ENCODE peak calls at places on chromosome X, in ten cellular contexts. One of them, this sample, is unnamed.

GRCh38 chrX:106802388-106803275 is at the start of gene TBC1D8B:
- DNase-seq in suprapubic skin: peak; percentile 78
- DNase-seq in heart left ventricle: peak; percentile 77
- DNase-seq in upper lobe of left lung: peak; percentile 22
- DNase-seq in GM12878: peak; percentile 50
- DNase-seq in stomach: peak; percentile 83
- DNase-seq in IMR-90: peak; percentile 92
- DNase-seq in transverse colon: peak; percentile 80
- DNase-seq in sigmoid colon: peak; percentile 89
- DNase-seq in A549: peak; percentile 89
- DNase-seq in this sample: no peak

GRCh38 chrX:50459615-50460014 is 11.0 kb downstream of the DGKK start:
- DNase-seq in transverse colon: no peak
- DNase-seq in GM12878: no peak
- DNase-seq in A549: no peak
- DNase-seq in sigmoid colon: no peak
- DNase-seq in suprapubic skin: no peak
- DNase-seq in IMR-90: no peak
- DNase-seq in heart left ventricle: no peak
- DNase-seq in upper lobe of left lung: no peak
- DNase-seq in stomach: no peak
- DNase-seq in this sample: no peak

GRCh38 chrX:151488677-151489076 is 74.8 kb upstream of the PASD1 start:
- DNase-seq in heart left ventricle: no peak
- DNase-seq in GM12878: no peak
- DNase-seq in upper lobe of left lung: no peak
- DNase-seq in transverse colon: no peak
- DNase-seq in sigmoid colon: no peak
- DNase-seq in A549: peak; percentile 13
- DNase-seq in stomach: no peak
- DNase-seq in IMR-90: no peak
- DNase-seq in suprapubic skin: no peak
- DNase-seq in this sample: no peak

GRCh38 chrX:84339507-84340364 is 151.7 kb upstream of the RPS6KA6 start:
- DNase-seq in upper lobe of left lung: no peak
- DNase-seq in GM12878: no peak
- DNase-seq in transverse colon: no peak
- DNase-seq in IMR-90: peak; percentile 6
- DNase-seq in stomach: no peak
- DNase-seq in A549: peak; percentile 19
- DNase-seq in suprapubic skin: no peak
- DNase-seq in heart left ventricle: no peak
- DNase-seq in sigmoid colon: no peak
- DNase-seq in this sample: no peak

GRCh38 chrX:5632061-5632614 is 596.5 kb downstream of the NLGN4X start:
- DNase-seq in stomach: no peak
- DNase-seq in sigmoid colon: no peak
- DNase-seq in IMR-90: no peak
- DNase-seq in suprapubic skin: no peak
- DNase-seq in upper lobe of left lung: no peak
- DNase-seq in A549: no peak
- DNase-seq in heart left ventricle: no peak
- DNase-seq in transverse colon: no peak
- DNase-seq in GM12878: no peak
- DNase-seq in this sample: no peak

GRCh38 chrX:78769933-78770332 is 22.4 kb downstream of the LPAR4 start:
- DNase-seq in IMR-90: no peak
- DNase-seq in transverse colon: no peak
- DNase-seq in heart left ventricle: no peak
- DNase-seq in suprapubic skin: no peak
- DNase-seq in upper lobe of left lung: no peak
- DNase-seq in sigmoid colon: no peak
- DNase-seq in GM12878: no peak
- DNase-seq in A549: no peak
- DNase-seq in stomach: no peak
- DNase-seq in this sample: no peak

GRCh38 chrX:54444752-54445151 is 4.5 kb downstream of the TSR2 start:
- DNase-seq in sigmoid colon: no peak
- DNase-seq in upper lobe of left lung: no peak
- DNase-seq in stomach: no peak
- DNase-seq in transverse colon: no peak
- DNase-seq in A549: no peak
- DNase-seq in heart left ventricle: no peak
- DNase-seq in GM12878: no peak
- DNase-seq in IMR-90: no peak
- DNase-seq in suprapubic skin: no peak
- DNase-seq in this sample: no peak

GRCh38 chrX:23548164-23548563 is 119.1 kb upstream of the PRDX4 start:
- DNase-seq in sigmoid colon: no peak
- DNase-seq in upper lobe of left lung: no peak
- DNase-seq in suprapubic skin: no peak
- DNase-seq in transverse colon: no peak
- DNase-seq in GM12878: no peak
- DNase-seq in IMR-90: no peak
- DNase-seq in heart left ventricle: no peak
- DNase-seq in stomach: no peak
- DNase-seq in A549: no peak
- DNase-seq in this sample: no peak

GRCh38 chrX:147894332-147894870 is 17.3 kb upstream of the FMR1 start:
- DNase-seq in IMR-90: no peak
- DNase-seq in suprapubic skin: no peak
- DNase-seq in transverse colon: no peak
- DNase-seq in GM12878: no peak
- DNase-seq in heart left ventricle: no peak
- DNase-seq in stomach: no peak
- DNase-seq in A549: no peak
- DNase-seq in upper lobe of left lung: no peak
- DNase-seq in sigmoid colon: no peak
- DNase-seq in this sample: no peak

GRCh38 chrX:78997870-78998558 is 52.8 kb downstream of the P2RY10 start:
- DNase-seq in suprapubic skin: no peak
- DNase-seq in IMR-90: no peak
- DNase-seq in heart left ventricle: peak; percentile 17
- DNase-seq in A549: no peak
- DNase-seq in stomach: no peak
- DNase-seq in upper lobe of left lung: no peak
- DNase-seq in sigmoid colon: no peak
- DNase-seq in GM12878: no peak
- DNase-seq in transverse colon: no peak
- DNase-seq in this sample: no peak

GRCh38 chrX:150324919-150325318 is 38.2 kb upstream of the MAMLD1 start:
- DNase-seq in GM12878: no peak
- DNase-seq in sigmoid colon: no peak
- DNase-seq in A549: no peak
- DNase-seq in transverse colon: no peak
- DNase-seq in IMR-90: peak; percentile 16
- DNase-seq in heart left ventricle: no peak
- DNase-seq in suprapubic skin: no peak
- DNase-seq in stomach: no peak
- DNase-seq in upper lobe of left lung: no peak
- DNase-seq in this sample: no peak

GRCh38 chrX:77628294-77629025 is 157.6 kb downstream of the ATRX start:
- DNase-seq in A549: no peak
- DNase-seq in upper lobe of left lung: no peak
- DNase-seq in transverse colon: no peak
- DNase-seq in sigmoid colon: no peak
- DNase-seq in heart left ventricle: no peak
- DNase-seq in stomach: no peak
- DNase-seq in suprapubic skin: no peak
- DNase-seq in IMR-90: no peak
- DNase-seq in GM12878: no peak
- DNase-seq in this sample: no peak
- TF ChIP-seq CTCF in A549: peak; percentile 16
- TF ChIP-seq CTCF in upper lobe of left lung: no peak
- TF ChIP-seq CTCF in transverse colon: no peak
- TF ChIP-seq CTCF in sigmoid colon: no peak
- TF ChIP-seq CTCF in heart left ventricle: no peak
- TF ChIP-seq CTCF in stomach: no peak
- TF ChIP-seq CTCF in suprapubic skin: no peak
- TF ChIP-seq CTCF in IMR-90: peak; percentile 8
- TF ChIP-seq CTCF in GM12878: no peak
- TF ChIP-seq CTCF in this sample: peak; percentile 16

DNA sequence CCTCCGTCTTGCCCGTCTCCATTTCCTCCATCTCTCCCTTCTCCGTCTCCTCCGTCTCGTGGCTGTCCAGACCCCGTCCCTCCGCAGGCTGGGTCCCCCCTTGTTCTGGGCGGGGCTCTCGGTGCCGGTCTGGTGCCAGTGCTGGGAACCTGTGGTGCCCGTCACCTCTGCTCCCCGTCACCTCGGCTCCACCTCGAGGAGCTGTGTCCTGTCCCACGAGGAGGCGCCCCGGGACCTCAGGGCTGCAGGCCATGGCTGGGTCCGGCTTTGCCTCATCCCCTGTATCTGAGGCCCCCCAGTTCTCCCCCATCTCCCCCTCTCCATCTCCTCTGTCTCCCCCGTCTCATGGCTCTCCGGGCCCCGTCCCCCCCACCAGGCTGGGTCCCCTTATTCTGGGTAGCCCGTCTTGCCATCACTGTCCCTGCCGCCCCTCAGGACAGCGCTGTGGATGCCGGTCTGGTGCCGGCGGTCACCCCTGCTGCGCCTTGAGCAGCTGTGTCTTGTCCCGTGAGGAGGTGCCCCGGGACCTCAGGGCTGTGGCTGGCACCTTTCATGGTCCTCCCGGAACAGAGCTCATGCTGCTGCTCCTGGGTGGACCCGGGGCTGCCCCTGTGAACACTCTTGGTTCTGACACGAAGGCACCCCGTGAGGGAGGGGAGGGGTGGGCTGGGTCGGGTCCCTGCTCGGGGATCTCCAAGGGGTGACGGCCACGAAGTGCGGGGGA is 13.3 kb upstream of the GTPBP6 start:
- DNase-seq in heart left ventricle: no peak
- DNase-seq in GM12878: no peak
- DNase-seq in transverse colon: no peak
- DNase-seq in IMR-90: no peak
- DNase-seq in upper lobe of left lung: peak; percentile 78
- DNase-seq in stomach: no peak
- DNase-seq in suprapubic skin: no peak
- DNase-seq in sigmoid colon: no peak
- DNase-seq in A549: no peak
- DNase-seq in this sample: no peak
- H3K4me1 ChIP-seq in heart left ventricle: peaks cover 10% of the 10 kb centered on the region
- H3K4me1 ChIP-seq in GM12878: no peaks in the 10 kb centered on the region
- H3K4me1 ChIP-seq in transverse colon: peaks cover 11% of the 10 kb centered on the region
- H3K4me1 ChIP-seq in IMR-90: peaks cover 3% of the 10 kb centered on the region
- H3K4me1 ChIP-seq in upper lobe of left lung: peaks cover 9% of the 10 kb centered on the region
- H3K4me1 ChIP-seq in stomach: peaks cover 9% of the 10 kb centered on the region
- H3K4me1 ChIP-seq in suprapubic skin: peaks cover 16% of the 10 kb centered on the region
- H3K4me1 ChIP-seq in sigmoid colon: peaks cover 12% of the 10 kb centered on the region
- H3K4me1 ChIP-seq in A549: peaks cover 5% of the 10 kb centered on the region
- H3K4me1 ChIP-seq in this sample: peaks cover 10% of the 10 kb centered on the region

GRCh38 chrX:14872355-14872754 is 514 bp downstream of the FANCB start:
- DNase-seq in suprapubic skin: no peak
- DNase-seq in transverse colon: no peak
- DNase-seq in A549: no peak
- DNase-seq in heart left ventricle: no peak
- DNase-seq in upper lobe of left lung: no peak
- DNase-seq in sigmoid colon: no peak
- DNase-seq in IMR-90: no peak
- DNase-seq in GM12878: no peak
- DNase-seq in stomach: no peak
- DNase-seq in this sample: no peak

GRCh38 chrX:14873676-14874049 is 442 bp downstream of the MOSPD2 start:
- DNase-seq in sigmoid colon: no peak
- DNase-seq in suprapubic skin: no peak
- DNase-seq in upper lobe of left lung: no peak
- DNase-seq in GM12878: no peak
- DNase-seq in IMR-90: no peak
- DNase-seq in stomach: no peak
- DNase-seq in A549: no peak
- DNase-seq in heart left ventricle: no peak
- DNase-seq in transverse colon: no peak
- DNase-seq in this sample: no peak

GRCh38 chrX:14875624-14876023 is 2.4 kb downstream of the MOSPD2 start:
- DNase-seq in IMR-90: no peak
- DNase-seq in heart left ventricle: no peak
- DNase-seq in sigmoid colon: no peak
- DNase-seq in suprapubic skin: no peak
- DNase-seq in A549: no peak
- DNase-seq in GM12878: no peak
- DNase-seq in stomach: no peak
- DNase-seq in transverse colon: no peak
- DNase-seq in upper lobe of left lung: no peak
- DNase-seq in this sample: no peak

GRCh38 chrX:14871767-14872166 is 1.1 kb downstream of the FANCB start:
- DNase-seq in IMR-90: no peak
- DNase-seq in heart left ventricle: no peak
- DNase-seq in stomach: no peak
- DNase-seq in sigmoid colon: no peak
- DNase-seq in A549: no peak
- DNase-seq in GM12878: no peak
- DNase-seq in upper lobe of left lung: no peak
- DNase-seq in suprapubic skin: no peak
- DNase-seq in transverse colon: no peak
- DNase-seq in this sample: no peak

DNA sequence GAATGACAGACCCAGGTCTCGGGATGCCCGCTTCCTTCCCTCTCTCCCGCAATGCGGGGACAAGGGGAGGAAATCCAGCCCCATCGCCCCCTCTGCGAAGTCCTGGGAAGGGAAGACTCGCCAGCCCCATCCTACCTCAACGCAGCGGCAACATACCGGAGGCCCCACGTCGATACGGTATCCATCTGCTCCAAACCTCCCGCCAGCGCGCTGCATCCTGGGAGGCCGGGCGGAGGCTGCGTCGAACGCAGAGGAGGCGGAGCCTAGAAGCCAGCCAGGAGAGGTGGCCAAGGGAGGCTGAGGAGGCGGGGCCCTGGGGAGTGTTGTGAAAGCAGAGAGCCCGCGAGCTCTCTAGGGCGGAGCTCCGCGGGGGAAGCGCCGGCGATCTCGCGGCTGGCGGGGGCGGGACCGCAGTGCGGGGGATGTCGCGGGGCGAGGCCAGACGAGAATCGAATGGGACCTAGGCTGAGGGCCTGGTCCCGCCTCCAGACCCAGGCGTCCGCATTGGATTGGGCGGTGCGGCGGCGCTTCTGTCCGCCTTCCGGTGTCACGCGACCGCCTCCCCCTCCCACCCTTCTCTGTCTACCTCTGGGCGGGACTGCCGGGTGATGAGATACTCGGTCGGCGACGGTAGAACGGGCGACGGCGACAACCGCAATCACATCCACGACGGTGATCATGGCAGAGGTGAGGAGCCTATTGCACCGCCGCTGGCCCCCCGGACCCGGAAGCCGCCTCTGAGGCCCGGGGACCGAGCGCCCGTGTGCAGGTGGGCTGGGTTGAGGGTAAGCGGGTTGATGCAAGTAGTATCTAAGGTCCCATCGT is at the start of the genes FANCB and MOSPD2:
- DNase-seq in A549: peak; percentile 95
- DNase-seq in suprapubic skin: peak; percentile 92
- DNase-seq in GM12878: peak; percentile 73
- DNase-seq in IMR-90: peak; percentile 91
- DNase-seq in stomach: peak; percentile 93
- DNase-seq in transverse colon: peak; percentile 95
- DNase-seq in upper lobe of left lung: peak; percentile 97
- DNase-seq in sigmoid colon: peak; percentile 96
- DNase-seq in heart left ventricle: peak; percentile 95
- DNase-seq in this sample: peak; percentile 63
- TF ChIP-seq POLR2A in A549: peak; percentile 45
- TF ChIP-seq POLR2A in suprapubic skin: no peak
- TF ChIP-seq POLR2A in GM12878: peak; percentile 74
- TF ChIP-seq POLR2A in IMR-90: no peak
- TF ChIP-seq POLR2A in stomach: no peak
- TF ChIP-seq POLR2A in transverse colon: peak; percentile 61
- TF ChIP-seq POLR2A in upper lobe of left lung: no peak
- TF ChIP-seq POLR2A in sigmoid colon: no peak
- TF ChIP-seq POLR2A in heart left ventricle: no peak
- TF ChIP-seq POLR2A in this sample: no peak

GRCh38 chrX:68238568-68238967 is 194.7 kb downstream of the OPHN1 start:
- DNase-seq in sigmoid colon: no peak
- DNase-seq in heart left ventricle: no peak
- DNase-seq in GM12878: no peak
- DNase-seq in transverse colon: no peak
- DNase-seq in suprapubic skin: no peak
- DNase-seq in IMR-90: no peak
- DNase-seq in A549: peak; percentile 19
- DNase-seq in stomach: no peak
- DNase-seq in upper lobe of left lung: no peak
- DNase-seq in this sample: no peak
- TF ChIP-seq CTCF in sigmoid colon: no peak
- TF ChIP-seq CTCF in heart left ventricle: no peak
- TF ChIP-seq CTCF in GM12878: peak; percentile 54
- TF ChIP-seq CTCF in transverse colon: no peak
- TF ChIP-seq CTCF in suprapubic skin: no peak
- TF ChIP-seq CTCF in IMR-90: peak; percentile 28
- TF ChIP-seq CTCF in A549: peak; percentile 45
- TF ChIP-seq CTCF in stomach: no peak
- TF ChIP-seq CTCF in upper lobe of left lung: no peak
- TF ChIP-seq CTCF in this sample: no peak